ENCODE peak calls at places on chromosomes 12 and 14, in four cellular contexts. W is K562, I is HepG2, X is GM12878. E is an unnamed sample.

GRCh38 chr14:94879504-94879903 is 109.6 kb upstream of the GSC start:
- DNase-seq in W (no peak), I (no peak), X (no peak), E (no peak)

GRCh38 chr12:119659289-119659897 is 8.5 kb upstream of the PRKAB1 start:
- DNase-seq in X (no peak), I (peak), W (peak), E (peak)

GRCh38 chr14:91998667-91999570 is 40.9 kb downstream of the TRIP11 start:
- DNase-seq in X (no peak), I (no peak), W (no peak), E (no peak)

GRCh38 chr14:88631091-88631490 is 68.3 kb downstream of the ZC3H14 start:
- DNase-seq in I (no peak), X (no peak), W (no peak), E (no peak)

GRCh38 chr12:20946732-20947131 is 136.2 kb downstream of the SLCO1B3 start:
- DNase-seq in I (peak), W (peak), X (no peak), E (peak)

GRCh38 chr12:100234166-100234565 is 32.7 kb downstream of the DEPDC4 start:
- DNase-seq in I (no peak), X (no peak), W (no peak), E (no peak)

GRCh38 chr12:76946451-76946850 is 67.6 kb upstream of the CSRP2 start:
- DNase-seq in W (no peak), X (no peak), I (no peak), E (no peak)

GRCh38 chr14:35534130-35534883 is at the start of gene INSM2:
- DNase-seq in I (no peak), X (no peak), W (no peak), E (peak)

GRCh38 chr12:121060149-121061001 is 21.3 kb upstream of the OASL start:
- DNase-seq in I (peak), W (peak), X (peak), E (peak)

GRCh38 chr14:50961606-50962259 is 17.4 kb upstream of the PYGL start:
- DNase-seq in X (no peak), W (no peak), I (no peak), E (no peak)

GRCh38 chr14:50619569-50620141 is 48.5 kb downstream of the SAV1 start:
- DNase-seq in X (peak), I (peak), W (no peak), E (peak)

GRCh38 chr14:97056086-97056485 is 258.9 kb downstream of the VRK1 start:
- DNase-seq in I (no peak), W (no peak), X (no peak), E (no peak)

GRCh38 chr12:15629108-15629507 is 160.1 kb downstream of the EPS8 start:
- DNase-seq in W (no peak), I (peak), X (peak), E (no peak)

DNA sequence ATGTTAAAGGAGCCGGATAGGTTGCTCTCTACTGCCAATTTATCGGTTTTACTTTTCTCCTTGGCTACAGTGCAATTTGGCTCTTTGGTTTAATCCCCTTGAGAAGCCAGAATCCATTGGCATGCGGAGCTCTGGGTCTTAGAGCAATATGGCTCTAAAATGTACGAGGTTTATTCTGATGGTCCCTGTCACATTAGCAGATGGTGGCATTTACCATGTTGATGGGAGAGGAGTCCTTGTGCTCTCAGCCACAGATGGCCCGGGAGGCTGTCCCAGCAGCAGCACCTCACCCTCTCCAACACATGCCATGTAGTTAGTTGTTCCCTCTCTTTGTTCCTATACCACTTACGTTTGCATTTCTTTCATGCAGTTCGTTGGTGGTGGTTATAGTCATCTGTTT is 179.7 kb downstream of the RGS6 start:
- DNase-seq in X (no peak), W (no peak), I (no peak), E (no peak)
- TF ChIP-seq TARDBP in X (no peak), W (no peak), I (no peak), E (no peak)

GRCh38 chr12:67534671-67535070 is 113.9 kb upstream of the DYRK2 start:
- DNase-seq in I (no peak), W (no peak), X (no peak), E (no peak)
- TF ChIP-seq SP1 in I (no peak), W (no peak), X (no peak), E (no peak)

GRCh38 chr14:65237956-65238355 is 135.6 kb upstream of the MAX start:
- DNase-seq in W (no peak), I (peak), X (no peak), E (no peak)

GRCh38 chr14:65239897-65240296 is 137.6 kb upstream of the MAX start:
- DNase-seq in X (no peak), I (no peak), W (no peak), E (no peak)

GRCh38 chr14:65237023-65237814 is 134.9 kb upstream of the MAX start:
- DNase-seq in I (no peak), W (no peak), X (no peak), E (no peak)

GRCh38 chr14:65238456-65238855 is 136.1 kb upstream of the MAX start:
- DNase-seq in I (peak), X (no peak), W (no peak), E (no peak)

GRCh38 chr14:65239143-65239672 is 136.9 kb upstream of the MAX start:
- DNase-seq in X (no peak), W (no peak), I (peak), E (no peak)
- TF ChIP-seq TARDBP in X (no peak), W (no peak), I (no peak), E (no peak)

DNA sequence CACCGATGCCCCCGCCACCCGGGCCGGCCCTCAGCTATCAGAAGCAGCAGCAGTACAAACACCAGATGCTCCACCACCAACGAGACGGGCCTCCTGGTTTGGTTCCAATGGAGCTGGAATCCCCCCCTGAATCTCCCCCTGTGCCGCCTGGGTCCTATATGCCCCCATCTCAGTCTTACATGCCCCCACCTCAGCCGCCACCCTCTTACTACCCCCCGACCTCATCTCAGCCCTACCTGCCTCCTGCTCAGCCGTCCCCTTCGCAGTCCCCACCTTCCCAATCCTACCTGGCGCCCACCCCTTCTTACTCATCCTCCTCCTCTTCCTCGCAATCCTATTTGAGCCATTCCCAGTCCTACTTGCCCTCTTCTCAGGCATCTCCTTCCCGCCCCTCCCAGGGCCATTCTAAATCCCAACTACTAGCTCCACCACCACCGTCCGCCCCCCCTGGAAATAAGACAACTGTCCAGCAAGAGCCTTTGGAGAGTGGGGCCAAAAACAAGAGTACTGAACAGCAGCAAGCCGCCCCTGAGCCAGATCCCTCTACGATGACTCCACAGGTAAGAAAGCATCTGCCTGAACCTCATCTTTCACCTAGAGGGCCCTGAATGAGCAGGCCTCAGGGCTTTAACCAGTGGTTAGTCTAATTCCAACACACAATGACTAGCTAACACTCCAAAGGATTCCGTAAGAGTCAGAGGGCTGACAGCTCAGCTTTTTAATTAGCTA is 851 bp downstream of the YLPM1 start:
- DNase-seq in W (no peak), X (no peak), I (no peak), E (peak)
- TF ChIP-seq SP1 in W (no peak), X (no peak), I (no peak), E (no peak)

GRCh38 chr12:49963976-49964815 is 2.5 kb downstream of the AQP5 start:
- DNase-seq in I (no peak), X (no peak), W (no peak), E (no peak)

GRCh38 chr12:49961993-49962764 is 507 bp downstream of the AQP5 start:
- DNase-seq in W (no peak), I (no peak), X (no peak), E (no peak)

GRCh38 chr12:49964849-49965624 is 3.4 kb downstream of the AQP5 start:
- DNase-seq in W (no peak), X (no peak), I (no peak), E (no peak)

GRCh38 chr12:49961111-49961922 is at the start of gene AQP5:
- DNase-seq in W (no peak), I (no peak), X (no peak), E (no peak)

DNA sequence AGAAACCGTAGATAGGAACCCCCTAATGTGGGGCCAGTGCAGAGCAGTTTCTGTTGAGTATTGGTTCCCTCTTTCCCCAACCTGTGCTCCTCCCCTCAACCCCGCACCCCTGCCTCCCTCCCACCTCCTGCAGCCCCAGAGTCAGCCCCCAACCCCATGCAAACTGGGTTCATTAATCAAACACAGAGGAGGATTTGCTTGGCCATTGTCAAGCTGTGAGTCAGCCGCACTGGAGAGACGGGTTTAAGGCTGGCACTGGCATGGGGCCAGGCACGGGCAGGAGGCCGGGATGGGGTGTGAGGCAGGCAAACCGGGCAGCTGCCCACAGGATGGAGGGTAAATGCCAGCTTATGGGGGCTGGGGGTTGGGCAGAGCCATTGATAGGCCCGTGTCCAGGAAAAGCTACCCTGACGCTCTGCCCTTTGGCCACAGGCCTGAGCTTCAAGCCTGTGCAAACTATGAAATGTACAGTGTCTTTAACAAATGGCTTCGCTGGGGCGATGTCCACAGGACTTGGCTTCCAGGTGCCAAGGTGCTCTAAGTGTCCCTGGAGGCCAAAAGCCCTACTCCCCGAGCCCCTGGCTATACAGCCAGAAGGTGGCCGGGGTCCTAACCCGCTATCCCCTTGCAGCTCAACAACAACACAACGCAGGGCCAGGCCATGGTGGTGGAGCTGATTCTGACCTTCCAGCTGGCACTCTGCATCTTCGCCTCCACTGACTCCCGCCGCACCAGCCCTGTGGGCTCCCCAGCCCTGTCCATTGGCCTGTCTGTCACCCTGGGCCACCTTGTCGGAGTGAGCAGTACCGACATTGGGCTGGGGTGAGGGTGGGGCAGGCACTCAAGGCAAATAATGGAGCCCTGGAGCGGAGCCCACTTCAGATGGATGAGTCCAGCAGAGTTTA is 1.4 kb downstream of the AQP5 start:
- DNase-seq in W (no peak), I (no peak), X (no peak), E (no peak)
- TF ChIP-seq TARDBP in W (no peak), I (no peak), X (no peak), E (no peak)

GRCh38 chr12:132558861-132559623 is 51.3 kb downstream of the LRCOL1 start:
- DNase-seq in I (no peak), W (no peak), X (no peak), E (no peak)
- TF ChIP-seq SP1 in I (no peak), W (no peak), X (no peak), E (no peak)

E was measured in HEK293T.